ENCODE peak calls at places on chromosomes 13 and 19, in five cellular contexts. W, C, G, Q and L are unnamed samples.

GRCh38 chr13:38951525-38952313 is 38.9 kb downstream of the STOML3 start:
- DNase-seq in G (no peak), W (no peak), C (peak), Q (no peak), L (no peak)

GRCh38 chr19:41994521-41994971 is 516 bp upstream of the ATP1A3 start:
- DNase-seq in Q (no peak), C (no peak), G (no peak), W (no peak), L (no peak)

GRCh38 chr19:10929402-10929794 is 787 bp downstream of the TIMM29 start:
- DNase-seq in G (no peak), W (no peak), Q (no peak), C (no peak), L (peak)

GRCh38 chr13:94967183-94968039 is 255.1 kb upstream of the SOX21 start:
- DNase-seq in G (no peak), W (no peak), C (no peak), Q (peak), L (peak)

GRCh38 chr13:96710166-96710866 is 284.0 kb downstream of the OXGR1 start:
- DNase-seq in Q (no peak), G (no peak), C (no peak), W (no peak), L (no peak)

GRCh38 chr19:17406887-17407196 is 1.4 kb upstream of the BST2 start:
- DNase-seq in W (no peak), C (no peak), Q (no peak), G (no peak), L (no peak)

GRCh38 chr13:74132768-74133656 is 1.2 kb downstream of the KLF12 start:
- DNase-seq in W (peak), G (peak), C (no peak), Q (peak), L (no peak)

GRCh38 chr19:38850976-38851621 is 1.3 kb upstream of the HNRNPL start:
- DNase-seq in C (peak), Q (no peak), G (no peak), W (peak), L (peak)

GRCh38 chr13:22447132-22447886 is 733.5 kb upstream of the SGCG start:
- DNase-seq in W (no peak), G (no peak), Q (no peak), C (no peak), L (no peak)

GRCh38 chr19:46704379-46705076 is 12.4 kb downstream of the PRKD2 start:
- DNase-seq in Q (peak), G (no peak), C (peak), W (peak), L (peak)

GRCh38 chr19:13615890-13616289 is 109.6 kb upstream of the CACNA1A start:
- DNase-seq in C (no peak), G (peak), Q (no peak), W (no peak), L (no peak)

GRCh38 chr19:50003810-50004419 is 21.3 kb downstream of the VRK3 start:
- DNase-seq in G (peak), W (peak), C (peak), Q (peak), L (no peak)

GRCh38 chr19:44876930-44877530 is 14.0 kb upstream of the TOMM40 start:
- DNase-seq in W (no peak), C (no peak), Q (no peak), G (no peak), L (no peak)

GRCh38 chr13:71870036-71870435 is 3.0 kb upstream of the DACH1 start:
- DNase-seq in W (no peak), C (no peak), G (no peak), Q (no peak), L (no peak)

GRCh38 chr19:21850636-21851255 is 14.8 kb upstream of the ZNF43 start:
- DNase-seq in G (no peak), C (no peak), W (no peak), Q (no peak), L (no peak)

GRCh38 chr19:55529636-55530230 is 7.2 kb downstream of the SBK2 start:
- DNase-seq in W (no peak), Q (no peak), C (no peak), G (no peak), L (no peak)

GRCh38 chr13:83229574-83230300 is 652.5 kb downstream of the SLITRK1 start:
- DNase-seq in W (no peak), C (no peak), Q (no peak), G (peak), L (no peak)

GRCh38 chr13:27023385-27023784 is 148.2 kb downstream of the USP12 start:
- DNase-seq in W (no peak), Q (no peak), C (no peak), G (no peak), L (peak)

GRCh38 chr13:62320731-62321130 is 905.1 kb upstream of the PCDH20 start:
- DNase-seq in W (no peak), G (no peak), C (no peak), Q (no peak), L (no peak)

GRCh38 chr19:51471527-51471926 is 6.8 kb upstream of the CEACAM18 start:
- DNase-seq in G (no peak), Q (no peak), C (no peak), W (no peak), L (no peak)

GRCh38 chr13:27004866-27005265 is 166.7 kb downstream of the USP12 start:
- DNase-seq in G (no peak), Q (no peak), C (no peak), W (peak), L (no peak)

GRCh38 chr19:49716154-49716553 is 25.2 kb downstream of the CPT1C start:
- DNase-seq in Q (no peak), G (no peak), C (no peak), W (no peak), L (no peak)

GRCh38 chr13:24982333-24982999 is 113.5 kb upstream of the PABPC3 start:
- DNase-seq in Q (no peak), G (no peak), W (no peak), C (no peak), L (no peak)

GRCh38 chr19:33193864-33194362 is at the start of gene LRP3:
- DNase-seq in W (no peak), G (peak), Q (no peak), C (peak), L (no peak)

GRCh38 chr19:31109626-31110025 is 239.6 kb downstream of the TSHZ3 start:
- DNase-seq in G (no peak), C (no peak), W (no peak), Q (no peak), L (no peak)

GRCh38 chr19:30236006-30236405 is 136.2 kb upstream of the ZNF536 start:
- DNase-seq in G (no peak), W (no peak), C (no peak), Q (no peak), L (no peak)

GRCh38 chr19:12841094-12841493 is 2.8 kb downstream of the MAST1 start:
- DNase-seq in G (peak), Q (no peak), W (no peak), C (peak), L (peak)

GRCh38 chr13:72565893-72566292 is 161.5 kb downstream of the MZT1 start:
- DNase-seq in G (peak), Q (no peak), C (no peak), W (no peak), L (peak)

GRCh38 chr13:73984949-73985691 is 149.1 kb downstream of the KLF12 start:
- DNase-seq in Q (no peak), G (no peak), C (no peak), W (no peak), L (no peak)

GRCh38 chr19:41565384-41565730 is 10.6 kb upstream of the CEACAM21 start:
- DNase-seq in W (no peak), C (no peak), G (no peak), Q (no peak), L (no peak)

GRCh38 chr13:110387451-110388140 is 80.5 kb downstream of the COL4A2 start:
- DNase-seq in W (peak), G (peak), C (peak), Q (no peak), L (no peak)

GRCh38 chr13:114161644-114162532 is 17.2 kb upstream of the CFAP97D2 start:
- DNase-seq in C (peak), W (no peak), Q (no peak), G (peak), L (no peak)
- TF ChIP-seq POLR2A in C (no peak), W (no peak), Q (no peak), G (no peak), L (no peak)

GRCh38 chr19:1416014-1416841 is 8.8 kb downstream of the DAZAP1 start:
- DNase-seq in Q (no peak), G (peak), C (no peak), W (no peak), L (no peak)
- TF ChIP-seq POLR2A in Q (no peak), G (no peak), C (no peak), W (no peak), L (no peak)

DNA sequence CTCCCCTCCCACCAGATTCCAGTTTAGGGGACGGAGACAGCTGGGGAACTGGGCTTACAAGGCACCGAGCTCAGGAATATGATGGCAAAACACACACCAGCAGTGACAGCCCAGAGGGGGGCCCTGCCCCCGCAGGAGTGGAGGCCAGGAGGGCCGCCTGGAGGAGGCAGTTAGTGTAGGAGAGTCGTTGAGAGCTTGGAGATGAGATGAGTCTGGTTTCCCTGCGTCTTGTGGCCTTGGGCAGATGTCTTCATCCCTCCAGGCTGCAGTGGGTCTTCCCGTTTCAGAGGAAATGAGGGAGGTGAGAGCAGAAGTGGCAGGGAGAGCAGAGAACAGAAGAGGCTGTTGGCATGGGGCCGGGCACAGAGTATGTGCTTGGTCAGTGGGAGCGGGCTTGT is 4.9 kb downstream of the CELF5 start:
- DNase-seq in G (no peak), W (no peak), Q (no peak), C (no peak), L (no peak)
- TF ChIP-seq POLR2A in G (no peak), W (no peak), Q (no peak), C (no peak), L (no peak)

GRCh38 chr13:34338102-34338501 is 520.2 kb downstream of the RFC3 start:
- DNase-seq in Q (no peak), C (no peak), W (no peak), G (no peak), L (no peak)

GRCh38 chr13:34340534-34340933 is 522.6 kb downstream of the RFC3 start:
- DNase-seq in Q (no peak), G (no peak), W (no peak), C (peak), L (no peak)

GRCh38 chr13:34334984-34335661 is 517.2 kb downstream of the RFC3 start:
- DNase-seq in W (no peak), Q (no peak), G (no peak), C (no peak), L (no peak)

DNA sequence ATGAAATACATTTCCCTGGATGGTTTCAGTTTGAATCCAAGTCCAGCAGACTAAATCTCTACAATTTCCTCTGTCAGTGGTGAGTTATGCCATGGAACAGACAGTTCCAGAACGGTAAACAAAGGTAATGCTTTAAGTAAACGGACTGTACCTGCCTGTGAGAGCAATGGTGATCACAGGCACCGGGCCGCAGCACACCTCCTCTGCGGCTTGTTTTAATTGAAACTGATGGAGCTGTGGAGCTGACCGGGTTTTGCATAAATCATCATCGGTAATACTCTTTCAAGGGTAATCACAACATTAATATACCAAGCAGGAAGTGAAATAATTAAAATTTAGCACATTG is 517.7 kb downstream of the RFC3 start:
- DNase-seq in C (no peak), W (no peak), G (no peak), Q (no peak), L (no peak)
- TF ChIP-seq POLR2A in C (no peak), W (no peak), G (no peak), Q (no peak), L (no peak)

DNA sequence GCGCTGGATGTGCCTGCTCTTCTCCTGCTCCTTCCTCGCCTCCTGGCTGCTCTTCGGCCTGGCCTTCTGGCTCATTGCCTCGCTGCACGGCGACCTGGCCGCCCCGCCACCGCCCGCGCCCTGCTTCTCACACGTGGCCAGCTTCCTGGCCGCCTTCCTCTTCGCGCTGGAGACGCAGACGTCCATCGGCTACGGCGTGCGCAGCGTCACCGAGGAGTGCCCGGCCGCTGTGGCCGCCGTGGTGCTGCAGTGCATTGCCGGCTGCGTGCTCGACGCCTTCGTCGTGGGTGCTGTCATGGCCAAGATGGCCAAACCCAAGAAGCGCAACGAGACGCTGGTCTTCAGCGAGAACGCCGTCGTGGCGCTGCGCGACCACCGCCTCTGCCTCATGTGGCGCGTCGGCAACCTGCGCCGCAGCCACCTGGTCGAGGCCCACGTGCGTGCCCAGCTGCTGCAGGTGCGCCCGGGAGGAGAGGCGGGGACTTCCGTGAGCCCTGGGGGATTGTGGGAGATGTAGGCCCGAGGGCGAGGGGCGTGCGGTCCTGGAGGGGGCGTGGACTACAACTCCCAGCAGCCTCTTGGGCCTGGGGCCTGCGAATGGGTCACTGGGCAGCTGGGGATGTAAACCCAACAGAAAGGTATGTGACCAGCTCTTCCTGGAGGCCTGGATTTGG is 6.7 kb downstream of the KCNJ14 start:
- DNase-seq in G (no peak), C (no peak), Q (no peak), W (no peak), L (no peak)
- TF ChIP-seq POLR2A in G (no peak), C (no peak), Q (no peak), W (no peak), L (no peak)

GRCh38 chr19:1630012-1630411 is 22.4 kb downstream of the TCF3 start:
- DNase-seq in Q (no peak), G (no peak), C (no peak), W (no peak), L (no peak)

GRCh38 chr19:1626417-1627010 is 21.3 kb upstream of the UQCR11 start:
- DNase-seq in W (no peak), Q (no peak), C (no peak), G (no peak), L (no peak)

GRCh38 chr19:1629256-1629808 is 23.1 kb downstream of the TCF3 start:
- DNase-seq in W (no peak), G (no peak), Q (no peak), C (no peak), L (no peak)

GRCh38 chr19:1624458-1624857 is 19.2 kb upstream of the UQCR11 start:
- DNase-seq in Q (peak), W (peak), G (peak), C (peak), L (peak)

GRCh38 chr19:1627194-1627593 is 21.9 kb upstream of the UQCR11 start:
- DNase-seq in C (no peak), G (no peak), Q (no peak), W (no peak), L (no peak)
- TF ChIP-seq POLR2A in C (no peak), G (no peak), Q (no peak), W (no peak), L (no peak)

GRCh38 chr19:20423381-20424207 is 142.0 kb downstream of the ZNF737 start:
- DNase-seq in Q (no peak), W (peak), G (peak), C (peak), L (peak)
- TF ChIP-seq POLR2A in Q (no peak), W (no peak), G (no peak), C (no peak), L (no peak)

GRCh38 chr13:40127476-40127875 is 472.0 kb downstream of the COG6 start:
- DNase-seq in Q (no peak), C (no peak), W (no peak), G (no peak), L (no peak)
- TF ChIP-seq POLR2A in Q (no peak), C (no peak), W (no peak), G (no peak), L (no peak)